ENCODE peak calls at places on chromosomes 5 and 9, in six cellular contexts. Z is kidney epithelial cell, M is heart right ventricle, D is tibial artery, F is heart left ventricle, K is fibroblast of pulmonary artery. U is an unnamed sample.

GRCh38 chr9:127921592-127922120 is 4.8 kb upstream of the ST6GALNAC4 start:
- DNase-seq in F (peak), K (peak), D (no peak), Z (no peak), M (peak), U (no peak)

GRCh38 chr5:127001621-127002296 is 28.6 kb downstream of the MARCHF3 start:
- DNase-seq in Z (peak), D (no peak), M (no peak), F (no peak), K (peak), U (peak)

GRCh38 chr9:129333961-129334743 is 156.1 kb upstream of the IER5L start:
- DNase-seq in K (peak), D (peak), M (peak), F (peak), Z (peak), U (peak)

GRCh38 chr5:5546408-5546807 is 123.9 kb downstream of the ICE1 start:
- DNase-seq in F (no peak), D (no peak), K (no peak), M (no peak), Z (no peak), U (no peak)

GRCh38 chr5:38672059-38672791 is 115.8 kb upstream of the LIFR start:
- DNase-seq in K (peak), Z (no peak), D (no peak), M (no peak), F (no peak), U (peak)

GRCh38 chr9:89165341-89165740 is 13.3 kb downstream of the SHC3 start:
- DNase-seq in K (no peak), M (no peak), Z (no peak), F (no peak), D (no peak), U (peak)

GRCh38 chr5:168339151-168340140 is 48.0 kb downstream of the WWC1 start:
- DNase-seq in F (no peak), K (no peak), D (no peak), M (no peak), Z (no peak), U (no peak)

GRCh38 chr9:112447283-112447761 is 39.3 kb upstream of the KIAA1958 start:
- DNase-seq in Z (no peak), D (no peak), M (no peak), F (no peak), K (peak), U (peak)

GRCh38 chr9:86801246-86801645 is 146.1 kb downstream of the GAS1 start:
- DNase-seq in F (no peak), Z (no peak), M (no peak), D (no peak), K (peak), U (peak)

GRCh38 chr5:161966544-161966943 is 101.0 kb upstream of the GABRG2 start:
- DNase-seq in Z (no peak), K (no peak), F (no peak), D (no peak), M (no peak), U (no peak)
- TF ChIP-seq CTCF in Z (peak), K (no peak), F (no peak), D (no peak), M (no peak), U (no peak)

GRCh38 chr5:67287795-67288194 is 91.2 kb upstream of the CD180 start:
- DNase-seq in M (no peak), Z (no peak), F (no peak), K (peak), D (no peak), U (peak)
- H3K4me3 ChIP-seq in M (no peak), Z (no peak), F (no peak), K (no peak), D (no peak), U (no peak)

GRCh38 chr9:81573415-81574321 is 115.7 kb downstream of the TLE1 start:
- DNase-seq in Z (no peak), F (no peak), M (no peak), K (no peak), D (no peak), U (no peak)
- TF ChIP-seq CTCF in Z (no peak), F (no peak), M (no peak), K (no peak), D (no peak), U (no peak)

GRCh38 chr5:173315495-173316352 is 12.5 kb downstream of the STC2 start:
- DNase-seq in M (no peak), F (peak), D (peak), K (peak), Z (peak), U (peak)
- H3K4me3 ChIP-seq in M (peak), F (peak), D (peak), K (no peak), Z (no peak), U (no peak)

GRCh38 chr5:104080646-104081175 is 518.1 kb upstream of the NUDT12 start:
- DNase-seq in Z (no peak), F (no peak), D (no peak), K (no peak), M (no peak), U (no peak)

GRCh38 chr5:104081232-104081631 is 518.6 kb upstream of the NUDT12 start:
- DNase-seq in K (no peak), Z (no peak), F (no peak), D (no peak), M (no peak), U (no peak)

GRCh38 chr5:104084896-104085295 is 522.3 kb upstream of the NUDT12 start:
- DNase-seq in K (no peak), Z (no peak), D (no peak), F (no peak), M (no peak), U (no peak)

DNA sequence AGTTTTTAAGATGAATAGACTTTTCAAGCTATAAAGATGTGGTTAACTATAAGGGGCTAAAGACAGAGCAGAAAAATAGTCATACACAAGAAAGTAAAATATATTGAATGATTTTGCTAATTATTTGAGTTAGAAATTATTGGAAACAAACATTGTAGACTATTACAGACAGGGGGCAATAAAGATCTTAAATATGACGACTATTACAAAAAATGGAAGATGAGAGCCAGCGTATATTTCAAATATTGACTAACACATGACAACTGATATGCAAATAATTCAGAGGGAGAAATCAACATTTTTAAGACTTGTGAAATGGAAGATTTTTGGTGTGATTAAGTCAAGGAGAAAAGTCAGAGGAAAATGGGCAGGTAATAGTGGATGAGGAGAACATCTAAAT is 520.2 kb upstream of the NUDT12 start:
- DNase-seq in M (no peak), K (no peak), D (no peak), Z (no peak), F (no peak), U (no peak)
- TF ChIP-seq CTCF in M (no peak), K (no peak), D (no peak), Z (no peak), F (no peak), U (no peak)

U was measured in AG10803.